ENCODE peak calls at places on chromosome 1, in six cellular contexts. T, J, C, E, Z and F are unnamed samples.

GRCh38 chr1:36151845-36152203 is 2.5 kb upstream of the TRAPPC3 start:
- DNase-seq in T (no peak), J (peak; percentile 35), C (peak; percentile 37), E (no peak), Z (no peak), F (no peak)

GRCh38 chr1:101704895-101705294 is 291.8 kb downstream of the OLFM3 start:
- DNase-seq in T (no peak), J (no peak), C (no peak), E (no peak), Z (no peak), F (no peak)

GRCh38 chr1:183454377-183454776 is 17.9 kb upstream of the SMG7 start:
- DNase-seq in T (no peak), J (no peak), C (no peak), E (no peak), Z (no peak), F (no peak)

GRCh38 chr1:226977973-226978344 is 37.9 kb downstream of the COQ8A start:
- DNase-seq in T (no peak), J (no peak), C (no peak), E (no peak), Z (no peak), F (no peak)

GRCh38 chr1:92843046-92843423 is 11.2 kb downstream of the RPL5 start:
- DNase-seq in T (no peak), J (no peak), C (no peak), E (no peak), Z (no peak), F (no peak)

GRCh38 chr1:6801998-6802397 is 16.7 kb downstream of the CAMTA1 start:
- DNase-seq in T (no peak), J (peak; percentile 32), C (peak; percentile 44), E (no peak), Z (no peak), F (peak; percentile 25)

GRCh38 chr1:193185861-193186714 is at the start of gene B3GALT2:
- DNase-seq in T (peak; percentile 53), J (peak; percentile 60), C (peak; percentile 73), E (no peak), Z (no peak), F (no peak)

GRCh38 chr1:112686835-112687234 is 12.4 kb downstream of the MOV10 start:
- DNase-seq in T (no peak), J (no peak), C (no peak), E (no peak), Z (no peak), F (no peak)

GRCh38 chr1:29057700-29058099 is 66.0 kb downstream of the TMEM200B start:
- DNase-seq in T (no peak), J (no peak), C (peak; percentile 72), E (no peak), Z (no peak), F (no peak)

GRCh38 chr1:63728611-63729226 is 45.1 kb upstream of the ROR1 start:
- DNase-seq in T (no peak), J (no peak), C (no peak), E (no peak), Z (no peak), F (no peak)

GRCh38 chr1:44377925-44378784 is 23.1 kb upstream of the ERI3 start:
- DNase-seq in T (peak; percentile 85), J (peak; percentile 75), C (peak; percentile 83), E (no peak), Z (no peak), F (no peak)

GRCh38 chr1:87898401-87898800 is 569.7 kb downstream of the LMO4 start:
- DNase-seq in T (no peak), J (no peak), C (no peak), E (no peak), Z (no peak), F (no peak)

GRCh38 chr1:29962831-29963247 is 726.5 kb downstream of the PTPRU start:
- DNase-seq in T (no peak), J (no peak), C (no peak), E (no peak), Z (no peak), F (no peak)

GRCh38 chr1:193211539-193211938 is 25.1 kb upstream of the B3GALT2 start:
- DNase-seq in T (no peak), J (peak; percentile 57), C (peak; percentile 71), E (no peak), Z (peak; percentile 4), F (peak; percentile 54)

DNA sequence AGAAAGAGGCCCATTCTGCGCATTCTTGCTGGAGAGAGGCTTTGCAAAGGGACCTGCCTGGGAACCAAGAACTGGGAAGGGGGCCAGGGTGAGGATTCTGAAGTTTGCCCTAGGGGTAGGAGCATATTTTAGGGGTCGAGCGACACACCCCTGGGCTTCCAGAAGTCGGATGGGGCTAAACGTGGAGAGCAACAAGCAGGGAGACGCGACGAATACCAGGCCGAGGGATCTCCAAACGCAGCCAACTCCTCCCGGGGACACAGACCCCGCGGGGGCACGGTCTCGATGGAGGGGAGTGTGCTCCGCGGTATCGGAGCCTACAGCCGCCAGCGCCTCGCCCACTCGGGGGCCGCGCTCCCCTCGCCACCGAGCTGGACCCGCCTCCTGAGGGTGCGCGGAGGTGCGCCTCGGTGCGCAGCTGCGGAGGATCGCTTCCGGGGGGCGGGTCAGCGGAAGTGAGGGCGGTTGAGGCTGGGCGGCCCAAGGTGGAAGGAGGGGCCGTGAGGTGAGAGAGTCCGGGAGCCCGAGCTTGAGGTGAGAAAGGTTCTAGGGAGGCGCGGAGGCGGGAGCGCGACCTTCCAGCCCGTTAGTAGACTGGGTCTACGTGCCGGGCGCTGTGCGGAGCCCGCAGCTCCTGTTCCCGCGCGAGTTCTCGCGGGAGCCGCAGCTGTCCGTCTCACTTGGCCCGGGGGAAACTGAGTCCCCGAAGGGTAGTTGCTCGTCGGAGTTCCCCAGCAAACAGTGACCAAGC is at the start of gene MTFR1L:
- DNase-seq in T (peak; percentile 94), J (peak; percentile 79), C (peak; percentile 91), E (peak; percentile 73), Z (no peak), F (peak; percentile 31)
- H3K4me3 ChIP-seq in T (peak within 1 kb of the TSS; percentile 87), J (peak within 1 kb of the TSS; percentile 76), C (peak within 1 kb of the TSS; percentile 91), E (peak within 1 kb of the TSS; percentile 89), Z (peak within 1 kb of the TSS; percentile 85), F (peak within 1 kb of the TSS; percentile 92)

DNA sequence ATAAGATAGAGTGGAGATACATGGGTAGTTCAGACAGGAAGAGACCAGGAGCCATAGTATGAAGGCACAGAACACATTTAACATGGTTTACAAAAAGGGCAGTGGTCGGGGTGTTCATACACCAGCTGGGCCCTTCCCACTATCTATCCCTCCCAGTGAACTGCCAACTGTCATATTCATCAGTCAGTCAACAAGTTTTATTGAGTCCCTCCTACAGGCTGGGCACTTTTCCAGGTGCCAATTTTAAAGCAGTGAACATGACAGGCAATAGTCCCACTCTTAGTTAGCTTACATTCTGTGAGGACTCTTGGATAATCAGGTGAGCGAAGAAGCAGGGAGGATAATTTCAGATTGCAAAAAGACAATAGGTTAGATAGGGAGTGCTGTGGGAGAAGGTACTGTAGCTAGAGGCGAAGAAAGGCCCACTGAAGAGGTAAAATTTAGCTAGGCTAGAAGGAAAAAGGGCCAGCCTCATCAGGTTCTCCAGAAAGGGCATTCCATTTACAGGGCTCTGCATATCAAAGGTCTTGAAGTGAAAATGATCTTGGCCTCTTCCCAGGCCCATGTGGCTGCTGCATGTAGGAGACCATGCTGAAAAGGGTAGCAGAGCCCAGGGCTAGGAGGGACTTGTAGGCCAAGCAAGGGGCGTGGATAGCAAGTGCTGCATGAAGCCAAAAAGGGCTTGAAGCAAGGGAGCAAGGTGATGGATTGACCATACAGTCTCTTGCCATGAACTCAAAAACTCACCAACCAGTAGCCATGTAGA is 274.7 kb upstream of the SNX7 start:
- DNase-seq in T (no peak), J (no peak), C (no peak), E (no peak), Z (no peak), F (no peak)
- H3K4me3 ChIP-seq in T (no peak overlapping the region), J (no peak overlapping the region), C (no peak overlapping the region), E (no peak overlapping the region), Z (no peak overlapping the region), F (no peak overlapping the region)

DNA sequence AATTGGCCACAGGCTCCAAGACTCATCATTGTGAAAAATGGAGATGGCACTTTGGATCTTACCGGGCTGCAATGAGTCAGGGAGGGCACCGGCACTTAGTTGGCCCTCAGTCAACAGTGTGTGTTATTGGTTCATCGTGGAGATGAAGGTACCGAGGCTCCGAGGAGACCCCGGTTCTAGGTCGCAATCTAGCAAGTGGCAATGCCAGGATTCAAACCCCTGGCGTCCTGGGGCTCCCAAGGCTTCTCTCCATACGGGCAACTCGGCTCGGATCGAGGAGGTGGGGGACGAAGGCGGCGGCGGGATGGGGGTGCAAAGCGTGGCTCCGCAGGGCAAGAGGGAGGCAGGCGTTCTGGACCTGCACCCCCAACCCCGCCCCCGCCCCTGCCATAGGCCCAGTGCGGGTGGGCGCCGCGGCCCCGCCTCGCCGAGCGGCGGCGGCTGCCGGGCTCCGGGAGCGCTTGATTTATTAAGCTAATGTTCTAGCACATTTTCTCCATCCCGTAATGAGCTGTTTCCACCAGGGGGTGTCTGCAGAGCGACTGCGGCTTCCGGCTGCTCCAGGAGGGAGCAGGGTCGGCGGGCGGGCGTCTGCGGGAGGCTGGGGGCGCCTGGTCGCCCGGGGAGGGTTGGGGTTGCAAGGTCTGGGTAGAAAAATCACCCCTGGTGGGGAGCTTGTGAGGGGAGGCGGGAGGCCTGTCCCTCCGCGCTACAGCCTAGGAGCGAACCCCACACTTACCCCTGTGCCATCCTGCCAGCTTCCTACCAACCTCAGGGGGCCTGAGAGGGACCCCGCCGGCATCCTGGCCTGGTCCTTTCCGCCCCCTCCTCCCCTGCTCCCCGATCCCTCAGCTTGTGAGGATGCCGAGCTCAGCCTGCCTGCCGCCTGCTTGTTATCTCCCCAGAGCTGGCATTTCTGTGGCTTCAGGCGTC is 48.7 kb upstream of the ACOT11 start:
- DNase-seq in T (peak; percentile 73), J (peak; percentile 65), C (peak; percentile 65), E (no peak), Z (no peak), F (no peak)
- H3K4me3 ChIP-seq in T (no peak overlapping the region), J (peak overlapping the region; percentile 25), C (peak overlapping the region; percentile 57), E (peak overlapping the region; percentile 7), Z (peak overlapping the region; percentile 29), F (peak overlapping the region; percentile 40)

GRCh38 chr1:37480125-37480466 is 5.7 kb downstream of the ZC3H12A start:
- DNase-seq in T (no peak), J (no peak), C (no peak), E (no peak), Z (no peak), F (no peak)
- H3K4me3 ChIP-seq in T (no peak overlapping the region), J (no peak overlapping the region), C (peak overlapping the region; percentile 93), E (no peak overlapping the region), Z (peak overlapping the region; percentile 80), F (peak overlapping the region; percentile 35)

DNA sequence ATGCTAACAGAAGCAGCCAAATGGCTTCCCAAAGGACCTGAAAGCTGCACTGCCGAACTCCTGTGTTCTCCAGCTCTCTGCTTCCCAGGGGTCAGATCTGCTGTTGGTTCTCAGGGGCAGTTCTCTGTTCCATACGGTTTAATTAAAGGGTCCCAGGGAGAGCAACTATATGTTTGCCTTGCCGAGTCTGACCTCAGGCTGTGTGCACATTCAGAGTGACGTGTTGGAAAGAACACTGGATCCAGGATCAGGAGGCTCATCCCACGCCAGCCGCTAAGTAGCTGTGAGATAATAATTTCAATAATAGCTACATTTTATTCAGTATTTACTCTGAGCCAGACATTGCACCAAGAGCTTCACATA is 23.4 kb downstream of the NENF start:
- DNase-seq in T (no peak), J (peak; percentile 54), C (no peak), E (no peak), Z (no peak), F (no peak)
- H3K4me3 ChIP-seq in T (no peak overlapping the region), J (no peak overlapping the region), C (peak overlapping the region; percentile 34), E (no peak overlapping the region), Z (no peak overlapping the region), F (peak overlapping the region; percentile 17)